ENCODE peak calls at places on chromosomes 11 and 22, in five cellular contexts. V, F, E, O and W are unnamed samples.
A peak's percentile ranks its signal among the peaks of the same experiment; 100 is the strongest.

GRCh38 chr22:24068377-24068680 is 57.2 kb downstream of the CABIN1 start:
- DNase-seq in V (no peak), F (no peak), E (no peak), O (no peak), W (no peak)

GRCh38 chr22:39343259-39344045 is 6.3 kb upstream of the SYNGR1 start:
- DNase-seq in V (peak; percentile 72), F (peak; percentile 54), E (peak; percentile 41), O (peak; percentile 51), W (peak; percentile 78)

GRCh38 chr11:95014184-95014821 is 10.8 kb upstream of the KDM4E start:
- DNase-seq in V (no peak), F (no peak), E (no peak), O (no peak), W (no peak)

GRCh38 chr11:88555018-88555828 is 217.7 kb upstream of the CTSC start:
- DNase-seq in V (no peak), F (no peak), E (peak; percentile 45), O (no peak), W (no peak)

GRCh38 chr11:65426839-65427690 is 4.5 kb downstream of the NEAT1 start:
- DNase-seq in V (no peak), F (no peak), E (peak; percentile 43), O (no peak), W (no peak)

GRCh38 chr11:74602637-74603591 is 10.5 kb downstream of the POLD3 start:
- DNase-seq in V (no peak), F (no peak), E (no peak), O (no peak), W (no peak)

GRCh38 chr22:44516841-44517240 is 18.8 kb upstream of the RTL6 start:
- DNase-seq in V (no peak), F (no peak), E (no peak), O (no peak), W (no peak)

GRCh38 chr22:19977296-19978243 is 36.0 kb upstream of the TXNRD2 start:
- DNase-seq in V (no peak), F (no peak), E (no peak), O (no peak), W (no peak)

GRCh38 chr22:40436460-40437431 is 66.4 kb downstream of the SGSM3 start:
- DNase-seq in V (no peak), F (no peak), E (no peak), O (no peak), W (no peak)

GRCh38 chr11:102166175-102166574 is 55.9 kb downstream of the YAP1 start:
- DNase-seq in V (no peak), F (no peak), E (no peak), O (no peak), W (no peak)

GRCh38 chr11:76805206-76805913 is 22.2 kb downstream of the TSKU start:
- DNase-seq in V (no peak), F (no peak), E (peak; percentile 44), O (no peak), W (no peak)

GRCh38 chr22:45785458-45785857 is 113.8 kb downstream of the ATXN10 start:
- DNase-seq in V (no peak), F (no peak), E (no peak), O (no peak), W (no peak)

DNA sequence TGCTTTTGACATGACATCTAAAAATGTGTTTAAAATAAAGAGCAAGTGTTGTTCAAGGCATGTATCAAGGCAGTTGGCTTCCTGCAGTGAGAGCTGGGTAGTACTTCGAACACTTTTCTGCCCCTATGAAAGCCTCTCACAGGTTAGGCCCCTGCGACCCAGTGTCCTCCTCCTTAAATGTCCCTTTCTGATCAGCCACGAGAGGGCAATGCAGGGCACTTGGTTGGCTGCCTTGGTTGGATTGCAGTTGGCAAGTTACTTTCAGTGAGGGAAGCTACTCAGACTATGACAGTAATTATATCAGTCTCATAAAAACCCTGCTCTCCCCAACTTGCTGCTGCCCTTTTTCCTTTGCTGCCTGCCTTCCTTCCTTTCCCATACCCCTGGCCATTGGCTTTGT is 743.8 kb downstream of the NTM start:
- DNase-seq in V (peak; percentile 69), F (peak; percentile 19), E (peak; percentile 38), O (no peak), W (peak; percentile 49)
- TF ChIP-seq CTCF in V (peak; percentile 42), F (peak; percentile 61), E (no peak), O (no peak), W (peak; percentile 46)

DNA sequence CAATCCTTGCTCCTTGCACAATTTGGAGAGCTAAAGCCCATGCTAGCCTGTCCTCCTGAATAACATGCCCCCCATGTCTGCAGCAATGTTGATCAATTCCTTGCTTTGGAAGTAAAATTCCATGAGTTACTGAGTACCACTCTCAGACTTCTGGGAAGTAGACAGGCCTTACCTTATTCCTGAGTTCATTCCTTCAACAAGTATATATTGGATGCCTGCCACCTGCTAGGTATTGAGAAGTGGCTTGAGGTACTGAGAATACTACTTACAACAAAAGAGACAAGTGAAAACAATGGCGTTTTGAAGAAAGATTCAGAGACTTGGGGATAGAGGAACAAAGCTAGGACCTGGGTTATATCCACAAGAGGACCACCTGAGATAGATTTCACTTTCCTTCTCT is 12.4 kb downstream of the PATE2 start:
- DNase-seq in V (no peak), F (no peak), E (no peak), O (no peak), W (no peak)
- TF ChIP-seq CTCF in V (no peak), F (no peak), E (no peak), O (no peak), W (no peak)

DNA sequence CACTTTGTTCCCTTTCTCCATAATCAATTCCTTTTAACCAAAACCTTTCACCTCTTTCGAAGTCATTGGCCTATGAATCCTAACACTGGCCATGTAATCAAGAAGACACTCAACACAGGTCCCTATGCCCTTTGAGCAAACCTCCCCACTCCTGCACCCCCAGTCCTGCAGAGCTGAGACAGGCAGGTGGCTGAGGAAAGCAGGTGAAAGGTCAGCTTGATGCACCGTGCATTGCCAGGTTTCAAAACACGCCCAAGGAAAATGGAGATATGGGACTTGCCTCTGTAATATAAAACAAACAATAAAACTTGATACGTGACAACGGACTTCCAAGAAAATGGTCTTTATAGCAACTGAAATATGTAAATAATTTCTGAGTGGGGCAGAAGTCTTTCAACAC is 10.6 kb downstream of the CPT1A start:
- DNase-seq in V (no peak), F (no peak), E (no peak), O (no peak), W (no peak)
- TF ChIP-seq CTCF in V (no peak), F (no peak), E (no peak), O (no peak), W (no peak)

GRCh38 chr11:121589946-121590537 is 137.3 kb upstream of the SORL1-AS1 start:
- DNase-seq in V (no peak), F (no peak), E (no peak), O (no peak), W (no peak)
- TF ChIP-seq CTCF in V (no peak), F (no peak), E (no peak), O (no peak), W (no peak)

DNA sequence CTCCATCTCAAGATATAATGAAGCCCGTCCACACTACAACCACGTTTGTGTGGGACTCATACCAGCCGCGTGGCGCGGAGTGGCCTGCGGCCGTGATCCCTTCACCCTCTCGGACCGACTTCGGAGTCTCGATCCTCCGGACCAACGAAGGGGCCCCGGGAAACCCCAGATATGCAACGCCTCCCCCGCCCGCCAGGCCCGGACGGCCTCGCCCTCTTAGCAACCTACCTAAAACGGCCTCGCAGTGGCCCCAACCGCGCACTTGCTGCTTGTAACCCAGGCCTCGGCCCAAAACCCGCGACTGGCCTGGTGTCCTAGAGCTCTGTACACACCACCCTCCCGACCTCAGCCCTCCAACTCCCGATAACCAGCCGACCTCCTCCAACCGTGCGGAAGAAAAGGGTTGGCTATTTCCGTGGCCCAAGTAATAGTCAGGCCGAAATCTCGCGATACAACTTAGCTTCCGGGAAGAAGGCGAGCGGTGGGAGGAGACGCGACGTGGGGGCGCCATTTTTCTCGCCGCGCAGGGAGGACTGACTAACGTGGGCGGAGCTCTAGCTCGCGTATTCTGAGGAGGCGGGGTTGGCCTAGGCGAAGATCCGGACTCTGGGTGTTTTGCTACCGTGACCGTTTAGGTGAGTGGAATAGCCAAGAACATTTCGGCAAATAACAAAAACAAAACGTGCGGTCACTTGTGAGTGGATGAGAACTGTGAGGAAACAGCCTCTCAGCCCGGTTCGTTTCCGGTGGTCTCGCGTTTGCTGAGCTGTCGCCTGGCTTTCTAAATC is at the start of the genes C11orf54 and TAF1D:
- DNase-seq in V (peak; percentile 97), F (peak; percentile 91), E (peak; percentile 98), O (peak; percentile 95), W (peak; percentile 95)
- TF ChIP-seq CTCF in V (no peak), F (no peak), E (peak; percentile 14), O (no peak), W (no peak)

DNA sequence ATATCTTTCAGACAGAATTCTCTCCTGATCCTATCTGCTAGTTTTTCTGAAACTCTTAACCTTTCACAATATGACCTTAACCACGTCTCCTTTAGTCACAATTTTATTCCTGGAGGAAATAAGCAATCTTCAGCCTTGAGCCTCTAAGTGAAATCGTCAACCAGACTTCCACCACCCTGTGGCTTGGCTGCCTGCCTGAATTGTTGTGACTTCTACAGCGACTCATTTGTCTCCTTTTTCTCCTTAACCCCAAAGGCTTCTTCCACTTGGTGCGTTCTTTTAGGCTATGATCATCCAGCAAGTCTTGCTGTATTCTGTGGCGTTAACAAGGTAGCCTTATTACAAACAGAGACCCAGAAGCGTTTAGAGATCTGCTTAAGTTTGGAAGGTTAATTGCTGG is 535.1 kb upstream of the ARHGAP42 start:
- DNase-seq in V (no peak), F (no peak), E (peak; percentile 27), O (no peak), W (no peak)
- TF ChIP-seq CTCF in V (no peak), F (no peak), E (no peak), O (no peak), W (no peak)

GRCh38 chr11:126282742-126283591 is at the start of gene TIRAP:
- DNase-seq in V (peak; percentile 52), F (peak; percentile 37), E (peak; percentile 63), O (peak; percentile 51), W (peak; percentile 61)
- TF ChIP-seq CTCF in V (no peak), F (peak; percentile 38), E (peak; percentile 13), O (no peak), W (peak; percentile 23)

GRCh38 chr11:62922189-62922589 is 1.0 kb upstream of the CHRM1 start:
- DNase-seq in V (no peak), F (no peak), E (no peak), O (no peak), W (no peak)
- TF ChIP-seq CTCF in V (no peak), F (no peak), E (no peak), O (no peak), W (no peak)